ENCODE peak calls at places on chromosome 1, in nine cellular contexts. One of them, this sample, is unnamed.

GRCh38 chr1:207838156-207839082 is 72.5 kb downstream of the CD34 start:
- DNase-seq in stimulated activated naive CD8-positive, alpha-beta T cell treated with anti-CD3 and anti-CD28 coated beads, Interleukin-15, Interleukin-2, amounts not matched to agents 100 U/mL and 50 U/mL, for 24 hours: no peak
- DNase-seq in NCI-H146: no peak
- DNase-seq in lung microvascular endothelial cell: no peak
- DNase-seq in CD8-positive, alpha-beta T cell: no peak
- DNase-seq in iris pigment epithelial cell: no peak
- DNase-seq in activated CD4-positive, alpha-beta T cell treated with anti-CD3 and anti-CD28 coated beads, Interleukin-2, amount 50 U/mL, for 1 hour: no peak
- DNase-seq in pons: no peak
- DNase-seq in fibroblast of lung: no peak
- DNase-seq in this sample: no peak

GRCh38 chr1:228289239-228289849 is 81.5 kb downstream of the OBSCN start:
- DNase-seq in iris pigment epithelial cell: no peak
- DNase-seq in CD8-positive, alpha-beta T cell: no peak
- DNase-seq in NCI-H146: no peak
- DNase-seq in activated CD4-positive, alpha-beta T cell treated with anti-CD3 and anti-CD28 coated beads, Interleukin-2, amount 50 U/mL, for 1 hour: no peak
- DNase-seq in pons: no peak
- DNase-seq in stimulated activated naive CD8-positive, alpha-beta T cell treated with anti-CD3 and anti-CD28 coated beads, Interleukin-15, Interleukin-2, amounts not matched to agents 100 U/mL and 50 U/mL, for 24 hours: no peak
- DNase-seq in fibroblast of lung: no peak
- DNase-seq in lung microvascular endothelial cell: no peak
- DNase-seq in this sample: no peak

GRCh38 chr1:224114787-224115175 is 870 bp downstream of the FBXO28 start:
- DNase-seq in NCI-H146: no peak
- DNase-seq in activated CD4-positive, alpha-beta T cell treated with anti-CD3 and anti-CD28 coated beads, Interleukin-2, amount 50 U/mL, for 1 hour: no peak
- DNase-seq in pons: peak; percentile 35
- DNase-seq in iris pigment epithelial cell: peak; percentile 20
- DNase-seq in CD8-positive, alpha-beta T cell: no peak
- DNase-seq in stimulated activated naive CD8-positive, alpha-beta T cell treated with anti-CD3 and anti-CD28 coated beads, Interleukin-15, Interleukin-2, amounts not matched to agents 100 U/mL and 50 U/mL, for 24 hours: no peak
- DNase-seq in fibroblast of lung: no peak
- DNase-seq in lung microvascular endothelial cell: peak; percentile 30
- DNase-seq in this sample: peak; percentile 50

GRCh38 chr1:94942171-94943128 is 15.5 kb upstream of the CNN3 start:
- DNase-seq in pons: no peak
- DNase-seq in NCI-H146: no peak
- DNase-seq in stimulated activated naive CD8-positive, alpha-beta T cell treated with anti-CD3 and anti-CD28 coated beads, Interleukin-15, Interleukin-2, amounts not matched to agents 100 U/mL and 50 U/mL, for 24 hours: no peak
- DNase-seq in lung microvascular endothelial cell: no peak
- DNase-seq in fibroblast of lung: no peak
- DNase-seq in CD8-positive, alpha-beta T cell: no peak
- DNase-seq in iris pigment epithelial cell: no peak
- DNase-seq in activated CD4-positive, alpha-beta T cell treated with anti-CD3 and anti-CD28 coated beads, Interleukin-2, amount 50 U/mL, for 1 hour: no peak
- DNase-seq in this sample: no peak

GRCh38 chr1:194014004-194014403 is 827.6 kb upstream of the B3GALT2 start:
- DNase-seq in fibroblast of lung: no peak
- DNase-seq in lung microvascular endothelial cell: peak; percentile 61
- DNase-seq in iris pigment epithelial cell: peak; percentile 53
- DNase-seq in NCI-H146: no peak
- DNase-seq in stimulated activated naive CD8-positive, alpha-beta T cell treated with anti-CD3 and anti-CD28 coated beads, Interleukin-15, Interleukin-2, amounts not matched to agents 100 U/mL and 50 U/mL, for 24 hours: no peak
- DNase-seq in CD8-positive, alpha-beta T cell: no peak
- DNase-seq in activated CD4-positive, alpha-beta T cell treated with anti-CD3 and anti-CD28 coated beads, Interleukin-2, amount 50 U/mL, for 1 hour: no peak
- DNase-seq in pons: no peak
- DNase-seq in this sample: no peak

GRCh38 chr1:208086116-208086515 is 158.1 kb downstream of the PLXNA2 start:
- DNase-seq in iris pigment epithelial cell: peak; percentile 59
- DNase-seq in lung microvascular endothelial cell: no peak
- DNase-seq in pons: no peak
- DNase-seq in fibroblast of lung: peak; percentile 53
- DNase-seq in stimulated activated naive CD8-positive, alpha-beta T cell treated with anti-CD3 and anti-CD28 coated beads, Interleukin-15, Interleukin-2, amounts not matched to agents 100 U/mL and 50 U/mL, for 24 hours: no peak
- DNase-seq in NCI-H146: no peak
- DNase-seq in CD8-positive, alpha-beta T cell: no peak
- DNase-seq in activated CD4-positive, alpha-beta T cell treated with anti-CD3 and anti-CD28 coated beads, Interleukin-2, amount 50 U/mL, for 1 hour: no peak
- DNase-seq in this sample: no peak

GRCh38 chr1:116388122-116388521 is 15.1 kb downstream of the ATP1A1 start:
- DNase-seq in stimulated activated naive CD8-positive, alpha-beta T cell treated with anti-CD3 and anti-CD28 coated beads, Interleukin-15, Interleukin-2, amounts not matched to agents 100 U/mL and 50 U/mL, for 24 hours: no peak
- DNase-seq in fibroblast of lung: no peak
- DNase-seq in pons: no peak
- DNase-seq in NCI-H146: no peak
- DNase-seq in lung microvascular endothelial cell: no peak
- DNase-seq in iris pigment epithelial cell: no peak
- DNase-seq in CD8-positive, alpha-beta T cell: no peak
- DNase-seq in activated CD4-positive, alpha-beta T cell treated with anti-CD3 and anti-CD28 coated beads, Interleukin-2, amount 50 U/mL, for 1 hour: no peak
- DNase-seq in this sample: no peak

GRCh38 chr1:192539450-192540132 is 36.0 kb upstream of the RGS1 start:
- DNase-seq in lung microvascular endothelial cell: peak; percentile 95
- DNase-seq in activated CD4-positive, alpha-beta T cell treated with anti-CD3 and anti-CD28 coated beads, Interleukin-2, amount 50 U/mL, for 1 hour: no peak
- DNase-seq in iris pigment epithelial cell: peak; percentile 94
- DNase-seq in pons: no peak
- DNase-seq in fibroblast of lung: peak; percentile 98
- DNase-seq in stimulated activated naive CD8-positive, alpha-beta T cell treated with anti-CD3 and anti-CD28 coated beads, Interleukin-15, Interleukin-2, amounts not matched to agents 100 U/mL and 50 U/mL, for 24 hours: no peak
- DNase-seq in NCI-H146: no peak
- DNase-seq in CD8-positive, alpha-beta T cell: no peak
- DNase-seq in this sample: no peak

GRCh38 chr1:211192227-211192626 is 58.3 kb upstream of the KCNH1 start:
- DNase-seq in CD8-positive, alpha-beta T cell: no peak
- DNase-seq in iris pigment epithelial cell: no peak
- DNase-seq in fibroblast of lung: no peak
- DNase-seq in NCI-H146: no peak
- DNase-seq in stimulated activated naive CD8-positive, alpha-beta T cell treated with anti-CD3 and anti-CD28 coated beads, Interleukin-15, Interleukin-2, amounts not matched to agents 100 U/mL and 50 U/mL, for 24 hours: no peak
- DNase-seq in pons: no peak
- DNase-seq in activated CD4-positive, alpha-beta T cell treated with anti-CD3 and anti-CD28 coated beads, Interleukin-2, amount 50 U/mL, for 1 hour: no peak
- DNase-seq in lung microvascular endothelial cell: no peak
- DNase-seq in this sample: no peak

GRCh38 chr1:101379939-101380338 is 143.1 kb downstream of the S1PR1 start:
- DNase-seq in lung microvascular endothelial cell: no peak
- DNase-seq in activated CD4-positive, alpha-beta T cell treated with anti-CD3 and anti-CD28 coated beads, Interleukin-2, amount 50 U/mL, for 1 hour: no peak
- DNase-seq in fibroblast of lung: no peak
- DNase-seq in stimulated activated naive CD8-positive, alpha-beta T cell treated with anti-CD3 and anti-CD28 coated beads, Interleukin-15, Interleukin-2, amounts not matched to agents 100 U/mL and 50 U/mL, for 24 hours: no peak
- DNase-seq in NCI-H146: no peak
- DNase-seq in CD8-positive, alpha-beta T cell: no peak
- DNase-seq in pons: no peak
- DNase-seq in iris pigment epithelial cell: no peak
- DNase-seq in this sample: no peak

This sample was measured in NCI-H69.